ENCODE peak calls at places on chromosomes 13 and 19, in eight cellular contexts. D is spleen, T is HCT116, I is body of pancreas, G is breast epithelium, M is A549, R is tibial nerve, E is erythroblast. W is an unnamed sample.

GRCh38 chr13:112481458-112481857 is 105.3 kb downstream of the SPACA7 start:
- DNase-seq in D (no peak), T (no peak), I (no peak), G (no peak), M (no peak), R (no peak), E (no peak), W (no peak)

GRCh38 chr13:37878496-37878895 is 8.9 kb upstream of the TRPC4 start:
- DNase-seq in D (no peak), T (no peak), I (no peak), G (no peak), M (no peak), R (no peak), E (no peak), W (no peak)

GRCh38 chr13:41848435-41849255 is 112.3 kb downstream of the VWA8 start:
- DNase-seq in D (no peak), T (no peak), I (no peak), G (no peak), M (no peak), R (no peak), E (no peak), W (no peak)

GRCh38 chr19:49119411-49120324 is at the start of gene PPFIA3:
- DNase-seq in D (peak; percentile 89), T (no peak), I (peak; percentile 87), G (no peak), M (peak; percentile 62), R (peak; percentile 41), E (peak; percentile 49), W (peak; percentile 77)

GRCh38 chr13:110517505-110518149 is 43.9 kb downstream of the RAB20 start:
- DNase-seq in D (no peak), T (no peak), I (no peak), G (no peak), M (no peak), R (no peak), E (no peak), W (no peak)

GRCh38 chr13:51785592-51786424 is 18.2 kb downstream of the DHRS12 start:
- DNase-seq in D (no peak), T (no peak), I (peak; percentile 62), G (no peak), M (no peak), R (peak; percentile 53), E (peak; percentile 79), W (no peak)

GRCh38 chr13:113091211-113091771 is 14.3 kb upstream of the F7 start:
- DNase-seq in D (peak; percentile 72), T (no peak), I (no peak), G (no peak), M (no peak), R (no peak), E (no peak), W (no peak)

GRCh38 chr19:41702208-41702651 is 6.2 kb upstream of the CEACAM5 start:
- DNase-seq in D (no peak), T (no peak), I (no peak), G (no peak), M (peak; percentile 85), R (no peak), E (no peak), W (no peak)

GRCh38 chr19:11745871-11746270 is 7.1 kb upstream of the ZNF823 start:
- DNase-seq in D (no peak), T (no peak), I (no peak), G (no peak), M (no peak), R (no peak), E (no peak), W (no peak)

GRCh38 chr13:112974125-112974524 is 5.1 kb downstream of the MCF2L start:
- DNase-seq in D (peak; percentile 47), T (no peak), I (no peak), G (no peak), M (no peak), R (no peak), E (no peak), W (no peak)

GRCh38 chr13:20128459-20128927 is 32.4 kb downstream of the GJA3 start:
- DNase-seq in D (no peak), T (no peak), I (peak; percentile 59), G (no peak), M (no peak), R (no peak), E (no peak), W (peak; percentile 56)

GRCh38 chr19:38395381-38396127 is 7.1 kb downstream of the SPRED3 start:
- DNase-seq in D (no peak), T (no peak), I (no peak), G (no peak), M (no peak), R (no peak), E (no peak), W (no peak)

GRCh38 chr19:19860756-19861390 is 4.8 kb upstream of the ZNF253 start:
- DNase-seq in D (peak; percentile 76), T (no peak), I (no peak), G (peak; percentile 73), M (no peak), R (no peak), E (no peak), W (no peak)

GRCh38 chr13:86554066-86554465 is 754.8 kb upstream of the SLITRK6 start:
- DNase-seq in D (no peak), T (no peak), I (no peak), G (no peak), M (no peak), R (no peak), E (no peak), W (no peak)

GRCh38 chr13:78603240-78603947 is at the start of gene POU4F1:
- DNase-seq in D (peak; percentile 85), T (no peak), I (no peak), G (no peak), M (peak; percentile 76), R (no peak), E (peak; percentile 90), W (no peak)

GRCh38 chr19:30373593-30373992 is 1.4 kb downstream of the ZNF536 start:
- DNase-seq in D (no peak), T (no peak), I (no peak), G (no peak), M (no peak), R (no peak), E (no peak), W (no peak)

GRCh38 chr19:3024870-3025515 is 4.1 kb downstream of the TLE2 start:
- DNase-seq in D (no peak), T (no peak), I (no peak), G (no peak), M (no peak), R (no peak), E (no peak), W (no peak)

GRCh38 chr13:40456397-40456958 is 210.0 kb downstream of the FOXO1 start:
- DNase-seq in D (no peak), T (no peak), I (no peak), G (no peak), M (no peak), R (no peak), E (no peak), W (no peak)

GRCh38 chr19:289651-290538 is 1.3 kb downstream of the PLPP2 start:
- DNase-seq in D (no peak), T (peak; percentile 74), I (peak; percentile 59), G (peak; percentile 86), M (peak; percentile 86), R (no peak), E (peak; percentile 20), W (peak; percentile 28)

GRCh38 chr13:110923777-110924638 is 9.1 kb upstream of the ANKRD10 start:
- DNase-seq in D (no peak), T (no peak), I (no peak), G (no peak), M (no peak), R (no peak), E (no peak), W (no peak)

GRCh38 chr19:10625003-10625761 is at the start of gene SLC44A2:
- DNase-seq in D (peak; percentile 83), T (peak; percentile 38), I (peak; percentile 95), G (peak; percentile 80), M (no peak), R (peak; percentile 61), E (peak; percentile 53), W (peak; percentile 82)

GRCh38 chr19:1567116-1567847 is 843 bp downstream of the MEX3D start:
- DNase-seq in D (no peak), T (no peak), I (peak; percentile 51), G (peak; percentile 31), M (no peak), R (no peak), E (peak; percentile 48), W (peak; percentile 50)

GRCh38 chr19:45791744-45792481 is 732 bp downstream of the DMWD start:
- DNase-seq in D (no peak), T (no peak), I (no peak), G (no peak), M (no peak), R (no peak), E (no peak), W (no peak)
- TF ChIP-seq POLR2A in D (no peak), T (no peak), I (no peak), G (no peak), M (no peak), R (no peak), E (no peak), W (no peak)

DNA sequence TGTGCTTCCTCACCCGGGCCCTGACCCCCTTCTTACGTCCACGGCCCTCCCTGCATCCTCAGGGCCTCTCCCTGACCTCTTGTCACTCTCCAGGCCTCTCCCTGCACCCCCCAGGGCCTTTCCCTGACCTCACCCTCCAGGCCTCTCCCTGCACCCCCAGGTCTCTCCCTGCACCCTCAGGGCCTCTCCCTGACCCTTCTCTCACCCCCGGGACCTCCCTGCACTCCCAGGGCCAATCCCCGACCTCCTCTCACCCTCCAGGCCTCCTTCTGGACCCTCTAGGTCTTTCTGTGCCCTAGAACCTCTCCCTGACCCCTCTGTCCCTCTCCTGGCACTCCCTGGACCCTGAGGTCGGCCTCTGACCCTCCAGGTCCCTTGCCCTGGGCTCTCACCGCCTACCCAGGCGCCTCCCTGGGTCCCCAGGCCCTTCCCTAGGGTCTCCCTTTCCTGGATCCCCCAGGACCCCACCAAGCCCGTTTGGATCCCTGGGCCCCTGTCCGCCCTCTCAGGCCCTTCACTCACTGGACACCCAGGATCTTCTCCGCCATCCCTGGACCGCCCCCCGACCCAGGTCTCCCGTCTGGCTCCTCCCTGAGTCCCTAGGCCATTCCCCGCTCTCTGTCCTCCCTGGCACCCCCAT is 588 bp downstream of the KMT5C start:
- DNase-seq in D (peak; percentile 83), T (no peak), I (no peak), G (peak; percentile 30), M (peak; percentile 73), R (no peak), E (peak; percentile 77), W (peak; percentile 38)
- TF ChIP-seq POLR2A in D (no peak), T (no peak), I (no peak), G (no peak), M (no peak), R (no peak), E (no peak), W (no peak)

GRCh38 chr19:17877696-17878095 is 6.0 kb downstream of the SLC5A5 start:
- DNase-seq in D (no peak), T (no peak), I (no peak), G (no peak), M (no peak), R (no peak), E (no peak), W (no peak)
- TF ChIP-seq POLR2A in D (no peak), T (no peak), I (no peak), G (no peak), M (no peak), R (no peak), E (no peak), W (no peak)

GRCh38 chr13:25816239-25816638 is 235.6 kb downstream of the SHISA2 start:
- DNase-seq in D (no peak), T (no peak), I (no peak), G (no peak), M (no peak), R (no peak), E (no peak), W (no peak)

GRCh38 chr13:25821761-25822160 is 230.1 kb downstream of the SHISA2 start:
- DNase-seq in D (no peak), T (no peak), I (no peak), G (no peak), M (no peak), R (no peak), E (no peak), W (no peak)

GRCh38 chr13:25819856-25820530 is 231.8 kb downstream of the SHISA2 start:
- DNase-seq in D (no peak), T (no peak), I (no peak), G (no peak), M (no peak), R (no peak), E (no peak), W (no peak)
- TF ChIP-seq POLR2A in D (no peak), T (no peak), I (no peak), G (no peak), M (no peak), R (no peak), E (no peak), W (no peak)

W was measured in right lobe of liver.